ENCODE peak calls at places on chromosome 22, in seven cellular contexts. N is stimulated activated naive CD4-positive, alpha-beta T cell; Y is cardiac septum; L is HCEC 1CT; W is activated naive CD4-positive, alpha-beta T cell treated with anti-CD3 and anti-CD28 coated beads, Interleukin-2, amount 50 U/mL, for 72 hours; V is NCI-H1930; Z is NCI-H1092 treated with DMSO at 0.1 percent for 48 hours. M is an unnamed sample.

GRCh38 chr22:33922268-33922667 is 2.0 kb upstream of the LARGE1 start:
- DNase-seq in N (no peak), Y (no peak), L (no peak), W (no peak), V (peak), Z (peak), M (no peak)

GRCh38 chr22:20299736-20300136 is 20.1 kb downstream of the DGCR6L start:
- DNase-seq in N (no peak), Y (no peak), L (no peak), W (no peak), V (peak), Z (no peak), M (no peak)

GRCh38 chr22:35149149-35149548 is 83.2 kb downstream of the ISX start:
- DNase-seq in N (no peak), Y (no peak), L (no peak), W (no peak), V (no peak), Z (no peak), M (no peak)

GRCh38 chr22:40829131-40829530 is 10.0 kb upstream of the SLC25A17 start:
- DNase-seq in N (no peak), Y (no peak), L (no peak), W (no peak), V (no peak), Z (no peak), M (no peak)

GRCh38 chr22:40218152-40218551 is 40.4 kb downstream of the TNRC6B start:
- DNase-seq in N (no peak), Y (no peak), L (no peak), W (no peak), V (no peak), Z (no peak), M (no peak)

GRCh38 chr22:44360686-44361381 is 48.1 kb upstream of the SHISAL1 start:
- DNase-seq in N (no peak), Y (no peak), L (peak), W (no peak), V (no peak), Z (no peak), M (no peak)

GRCh38 chr22:30115705-30116104 is 35.4 kb downstream of the HORMAD2 start:
- DNase-seq in N (no peak), Y (no peak), L (peak), W (no peak), V (no peak), Z (no peak), M (no peak)

GRCh38 chr22:38258895-38259294 is 13.9 kb downstream of the TMEM184B start:
- DNase-seq in N (no peak), Y (peak), L (no peak), W (no peak), V (no peak), Z (no peak), M (no peak)

GRCh38 chr22:38698407-38699094 is 2.2 kb downstream of the JOSD1 start:
- DNase-seq in N (no peak), Y (no peak), L (no peak), W (no peak), V (no peak), Z (no peak), M (no peak)

GRCh38 chr22:40411506-40411861 is 41.1 kb downstream of the SGSM3 start:
- DNase-seq in N (no peak), Y (no peak), L (no peak), W (no peak), V (no peak), Z (no peak), M (no peak)

GRCh38 chr22:25475554-25476022 is 88.9 kb upstream of the GRK3 start:
- DNase-seq in N (no peak), Y (no peak), L (no peak), W (no peak), V (no peak), Z (peak), M (no peak)

GRCh38 chr22:40238425-40239344 is 61.0 kb downstream of the TNRC6B start:
- DNase-seq in N (no peak), Y (no peak), L (peak), W (no peak), V (no peak), Z (no peak), M (no peak)

GRCh38 chr22:44575344-44576268 is 77.6 kb upstream of the RTL6 start:
- DNase-seq in N (no peak), Y (peak), L (no peak), W (no peak), V (no peak), Z (no peak), M (no peak)

GRCh38 chr22:37904572-37905533 is 1.2 kb upstream of the MICALL1 start:
- DNase-seq in N (no peak), Y (no peak), L (peak), W (peak), V (peak), Z (no peak), M (no peak)

GRCh38 chr22:41532908-41533825 is 11.1 kb downstream of the POLR3H start:
- DNase-seq in N (peak), Y (peak), L (peak), W (no peak), V (peak), Z (peak), M (peak)

GRCh38 chr22:19136915-19137314 is 5.8 kb downstream of the TSSK2 start:
- DNase-seq in N (no peak), Y (no peak), L (no peak), W (no peak), V (no peak), Z (no peak), M (no peak)

GRCh38 chr22:19043111-19044085 is 78.8 kb downstream of the DGCR2 start:
- DNase-seq in N (no peak), Y (no peak), L (no peak), W (peak), V (no peak), Z (no peak), M (no peak)

GRCh38 chr22:40634119-40634903 is 2.2 kb downstream of the MRTFA start:
- DNase-seq in N (no peak), Y (no peak), L (no peak), W (no peak), V (no peak), Z (no peak), M (no peak)

GRCh38 chr22:39503590-39503989 is 1.5 kb downstream of the MIEF1 start:
- DNase-seq in N (no peak), Y (no peak), L (no peak), W (no peak), V (no peak), Z (no peak), M (no peak)

GRCh38 chr22:47043835-47044721 is 281.6 kb downstream of the TBC1D22A start:
- DNase-seq in N (no peak), Y (no peak), L (peak), W (no peak), V (no peak), Z (no peak), M (no peak)

GRCh38 chr22:17268501-17269223 is 49.4 kb upstream of the ADA2 start:
- DNase-seq in N (no peak), Y (no peak), L (no peak), W (no peak), V (no peak), Z (no peak), M (no peak)

GRCh38 chr22:43126506-43127165 is 16.1 kb downstream of the BIK start:
- DNase-seq in N (no peak), Y (no peak), L (peak), W (no peak), V (no peak), Z (no peak), M (no peak)

GRCh38 chr22:49827853-49828598 is at the start of gene BRD1:
- DNase-seq in N (peak), Y (peak), L (peak), W (no peak), V (peak), Z (no peak), M (peak)

GRCh38 chr22:44026630-44027511 is 2.8 kb downstream of the PARVB start:
- DNase-seq in N (no peak), Y (peak), L (no peak), W (peak), V (no peak), Z (no peak), M (peak)

GRCh38 chr22:23383491-23384450 is 196.3 kb downstream of the IGLL1 start:
- DNase-seq in N (no peak), Y (peak), L (no peak), W (no peak), V (no peak), Z (peak), M (no peak)

GRCh38 chr22:27435839-27436581 is 365.5 kb downstream of the MN1 start:
- DNase-seq in N (no peak), Y (peak), L (peak), W (no peak), V (no peak), Z (peak), M (no peak)

M was measured in CD4-positive, CD25-positive, alpha-beta regulatory T cell.